ENCODE peak calls at places on chromosomes 6 and 20, in ten cellular contexts. S is fibroblast of mammary gland; I is psoas muscle; X is A549; W is SK-N-SH; N is GM12864; L is suprapubic skin; J is MCF 10A; Y is upper lobe of right lung; G is CD8-positive, alpha-beta T cell. B is an unnamed sample.

GRCh38 chr6:43584892-43585570 is 9.0 kb downstream of the POLH start:
- DNase-seq in S (peak), I (no peak), X (no peak), W (no peak), N (no peak), L (no peak), J (no peak), Y (no peak), G (no peak), B (no peak)

GRCh38 chr6:30213654-30213998 is 420 bp upstream of the TRIM26 start:
- DNase-seq in S (no peak), I (no peak), X (no peak), W (no peak), N (no peak), L (no peak), J (no peak), Y (no peak), G (no peak), B (no peak)

GRCh38 chr6:168526841-168527281 is 85.9 kb downstream of the SMOC2 start:
- DNase-seq in S (peak), I (peak), X (no peak), W (no peak), N (no peak), L (no peak), J (peak), Y (no peak), G (no peak), B (no peak)

GRCh38 chr6:108831104-108831503 is 17.1 kb upstream of the ARMC2 start:
- DNase-seq in S (no peak), I (no peak), X (no peak), W (peak), N (no peak), L (no peak), J (peak), Y (no peak), G (no peak), B (no peak)

GRCh38 chr20:37627060-37627766 is 66.6 kb upstream of the CTNNBL1 start:
- DNase-seq in S (peak), I (peak), X (peak), W (no peak), N (no peak), L (no peak), J (peak), Y (no peak), G (no peak), B (no peak)

GRCh38 chr6:107712523-107713213 is 111.4 kb downstream of the SCML4 start:
- DNase-seq in S (peak), I (no peak), X (no peak), W (peak), N (no peak), L (no peak), J (peak), Y (no peak), G (no peak), B (no peak)

GRCh38 chr20:20820780-20821495 is 108.5 kb upstream of the RALGAPA2 start:
- DNase-seq in S (no peak), I (no peak), X (no peak), W (no peak), N (no peak), L (no peak), J (no peak), Y (no peak), G (no peak), B (no peak)

GRCh38 chr6:19692506-19693298 is 144.5 kb upstream of the ID4 start:
- DNase-seq in S (no peak), I (no peak), X (no peak), W (no peak), N (no peak), L (no peak), J (no peak), Y (no peak), G (no peak), B (no peak)

GRCh38 chr6:34234667-34235604 is 1.7 kb upstream of the HMGA1 start:
- DNase-seq in S (no peak), I (peak), X (no peak), W (no peak), N (no peak), L (peak), J (no peak), Y (peak), G (no peak), B (peak)

GRCh38 chr20:17525650-17526049 is 5.5 kb downstream of the BFSP1 start:
- DNase-seq in S (peak), I (no peak), X (peak), W (peak), N (no peak), L (no peak), J (peak), Y (no peak), G (no peak), B (no peak)

GRCh38 chr6:38350882-38351281 is 288.8 kb downstream of the BTBD9 start:
- DNase-seq in S (peak), I (no peak), X (no peak), W (no peak), N (no peak), L (no peak), J (no peak), Y (no peak), G (no peak), B (no peak)

GRCh38 chr20:24303393-24303792 is 166.0 kb upstream of the SYNDIG1 start:
- DNase-seq in S (peak), I (no peak), X (peak), W (no peak), N (no peak), L (no peak), J (no peak), Y (no peak), G (no peak), B (no peak)

GRCh38 chr6:152669894-152670293 is 27.8 kb upstream of the MYCT1 start:
- DNase-seq in S (peak), I (no peak), X (peak), W (peak), N (no peak), L (no peak), J (peak), Y (no peak), G (no peak), B (no peak)
- TF ChIP-seq CTCF in S (peak), I (peak), X (peak), W (peak), N (peak), L (no peak), J (peak), Y (peak), G (no peak), B (peak)

GRCh38 chr6:48086187-48086586 is 24.8 kb downstream of the PTCHD4 start:
- DNase-seq in S (no peak), I (no peak), X (no peak), W (no peak), N (no peak), L (no peak), J (no peak), Y (no peak), G (no peak), B (no peak)
- TF ChIP-seq CTCF in S (peak), I (no peak), X (peak), W (peak), N (no peak), L (no peak), J (no peak), Y (peak), G (no peak), B (peak)

GRCh38 chr6:3571206-3571815 is 114.5 kb upstream of the SLC22A23 start:
- DNase-seq in S (peak), I (no peak), X (no peak), W (no peak), N (no peak), L (no peak), J (no peak), Y (no peak), G (no peak), B (no peak)
- TF ChIP-seq CTCF in S (no peak), I (no peak), X (no peak), W (no peak), N (no peak), L (no peak), J (no peak), Y (no peak), G (no peak), B (no peak)

DNA sequence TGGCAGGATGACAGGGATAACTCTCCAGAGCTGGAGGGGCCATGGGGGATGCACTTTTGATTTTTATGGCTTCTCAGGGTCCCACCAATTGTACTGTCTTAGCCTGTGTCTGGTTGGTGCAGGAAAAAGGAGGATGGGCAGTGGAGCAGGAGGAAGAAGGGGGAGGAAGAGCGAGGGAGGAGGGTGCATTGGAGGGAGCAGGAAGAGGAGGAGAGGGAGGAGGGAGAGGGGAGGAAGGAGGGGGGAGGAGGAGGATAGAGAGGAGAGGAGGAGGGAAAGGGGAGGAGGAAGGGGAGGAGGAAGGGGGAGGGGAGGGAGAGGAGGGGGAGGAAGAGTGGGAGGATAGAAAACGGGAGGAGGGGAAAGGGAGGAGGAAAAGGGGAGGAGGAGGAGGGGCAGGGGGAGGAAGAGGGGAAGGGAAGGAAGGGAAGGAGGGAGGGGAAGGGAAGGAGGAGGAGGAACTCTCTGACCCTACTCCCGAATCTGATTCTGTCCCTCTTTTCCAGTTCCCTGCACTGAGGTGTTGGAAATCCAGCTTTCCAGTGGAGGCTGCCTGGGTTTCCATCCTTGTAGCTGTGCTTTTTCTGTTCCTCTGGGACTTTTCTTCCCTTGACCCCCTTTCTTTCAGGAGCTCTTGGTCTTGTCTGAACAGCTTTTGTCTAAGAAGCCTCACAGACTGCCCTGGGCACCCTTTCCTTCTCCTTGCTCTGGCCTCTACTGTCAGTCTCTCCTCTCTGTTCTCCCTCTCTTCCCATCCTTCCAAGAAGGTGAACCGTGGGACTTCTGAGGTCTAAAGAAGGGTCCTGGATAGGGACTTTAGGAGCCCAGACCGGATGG is 149.4 kb downstream of the DHX35 start:
- DNase-seq in S (no peak), I (no peak), X (no peak), W (no peak), N (no peak), L (no peak), J (no peak), Y (no peak), G (no peak), B (no peak)
- TF ChIP-seq CTCF in S (no peak), I (no peak), X (no peak), W (no peak), N (no peak), L (no peak), J (no peak), Y (no peak), G (no peak), B (no peak)

B was measured in chondrocyte.